ENCODE peak calls at places on chromosomes 6 and 20, in five cellular contexts. One of them, this sample, is unnamed.

GRCh38 chr6:56154076-56154475 is 93.3 kb downstream of the COL21A1 start:
- DNase-seq in thoracic aorta: no peak
- DNase-seq in GDM1: no peak
- DNase-seq in pancreas: no peak
- DNase-seq in glutamatergic neuron: no peak
- DNase-seq in this sample: no peak

GRCh38 chr6:36556281-36556680 is 9.0 kb upstream of the STK38 start:
- DNase-seq in thoracic aorta: no peak
- DNase-seq in GDM1: no peak
- DNase-seq in pancreas: no peak
- DNase-seq in glutamatergic neuron: no peak
- DNase-seq in this sample: no peak

GRCh38 chr20:34433391-34433790 is 70.3 kb downstream of the ITCH start:
- DNase-seq in thoracic aorta: no peak
- DNase-seq in GDM1: no peak
- DNase-seq in pancreas: no peak
- DNase-seq in glutamatergic neuron: no peak
- DNase-seq in this sample: no peak

GRCh38 chr6:166614171-166614583 is 12.9 kb downstream of the RPS6KA2 start:
- DNase-seq in thoracic aorta: no peak
- DNase-seq in GDM1: no peak
- DNase-seq in pancreas: no peak
- DNase-seq in glutamatergic neuron: no peak
- DNase-seq in this sample: peak

GRCh38 chr6:44967481-44967880 is 360.6 kb upstream of the RUNX2 start:
- DNase-seq in thoracic aorta: no peak
- DNase-seq in GDM1: no peak
- DNase-seq in pancreas: no peak
- DNase-seq in glutamatergic neuron: no peak
- DNase-seq in this sample: no peak

GRCh38 chr6:109867009-109867969 is 110.8 kb upstream of the GPR6 start:
- DNase-seq in thoracic aorta: no peak
- DNase-seq in GDM1: no peak
- DNase-seq in pancreas: peak
- DNase-seq in glutamatergic neuron: no peak
- DNase-seq in this sample: no peak

GRCh38 chr6:30826961-30827342 is 57.4 kb upstream of the DDR1 start:
- DNase-seq in thoracic aorta: no peak
- DNase-seq in GDM1: no peak
- DNase-seq in pancreas: no peak
- DNase-seq in glutamatergic neuron: no peak
- DNase-seq in this sample: no peak

GRCh38 chr6:91476000-91476399 is 889.1 kb upstream of the MAP3K7 start:
- DNase-seq in thoracic aorta: no peak
- DNase-seq in GDM1: peak
- DNase-seq in pancreas: no peak
- DNase-seq in glutamatergic neuron: no peak
- DNase-seq in this sample: no peak

GRCh38 chr6:158662607-158663464 is 13.0 kb downstream of the SYTL3 start:
- DNase-seq in thoracic aorta: no peak
- DNase-seq in GDM1: peak
- DNase-seq in pancreas: no peak
- DNase-seq in glutamatergic neuron: no peak
- DNase-seq in this sample: no peak

GRCh38 chr6:136343700-136344099 is 54.1 kb upstream of the BCLAF1 start:
- DNase-seq in thoracic aorta: no peak
- DNase-seq in GDM1: no peak
- DNase-seq in pancreas: no peak
- DNase-seq in glutamatergic neuron: no peak
- DNase-seq in this sample: no peak

GRCh38 chr6:116941727-116942126 is 64.7 kb downstream of the RFX6 start:
- DNase-seq in thoracic aorta: no peak
- DNase-seq in GDM1: no peak
- DNase-seq in pancreas: no peak
- DNase-seq in glutamatergic neuron: no peak
- DNase-seq in this sample: no peak

GRCh38 chr6:100001915-100002388 is 7.9 kb upstream of the MCHR2 start:
- DNase-seq in thoracic aorta: no peak
- DNase-seq in GDM1: peak
- DNase-seq in pancreas: peak
- DNase-seq in glutamatergic neuron: peak
- DNase-seq in this sample: peak

GRCh38 chr20:52219441-52219840 is 27.9 kb upstream of the ZFP64 start:
- DNase-seq in thoracic aorta: no peak
- DNase-seq in GDM1: no peak
- DNase-seq in pancreas: no peak
- DNase-seq in glutamatergic neuron: no peak
- DNase-seq in this sample: no peak

GRCh38 chr20:11473971-11474370 is 443.7 kb upstream of the BTBD3 start:
- DNase-seq in thoracic aorta: no peak
- DNase-seq in GDM1: no peak
- DNase-seq in pancreas: no peak
- DNase-seq in glutamatergic neuron: no peak
- DNase-seq in this sample: no peak

GRCh38 chr6:82268301-82268846 is 20.8 kb upstream of the IBTK start:
- DNase-seq in thoracic aorta: no peak
- DNase-seq in GDM1: no peak
- DNase-seq in pancreas: no peak
- DNase-seq in glutamatergic neuron: no peak
- DNase-seq in this sample: no peak

GRCh38 chr20:20732641-20733040 is 20.2 kb upstream of the RALGAPA2 start:
- DNase-seq in thoracic aorta: no peak
- DNase-seq in GDM1: no peak
- DNase-seq in pancreas: no peak
- DNase-seq in glutamatergic neuron: no peak
- DNase-seq in this sample: no peak

GRCh38 chr20:37901667-37902503 is 1.0 kb upstream of the VSTM2L start:
- DNase-seq in thoracic aorta: no peak
- DNase-seq in GDM1: no peak
- DNase-seq in pancreas: no peak
- DNase-seq in glutamatergic neuron: no peak
- DNase-seq in this sample: no peak

GRCh38 chr6:89970072-89970471 is 75.8 kb downstream of the GJA10 start:
- DNase-seq in thoracic aorta: no peak
- DNase-seq in GDM1: no peak
- DNase-seq in pancreas: no peak
- DNase-seq in glutamatergic neuron: peak
- DNase-seq in this sample: no peak

GRCh38 chr6:95693108-95693507 is 115.8 kb downstream of the MANEA start:
- DNase-seq in thoracic aorta: no peak
- DNase-seq in GDM1: no peak
- DNase-seq in pancreas: no peak
- DNase-seq in glutamatergic neuron: no peak
- DNase-seq in this sample: no peak

GRCh38 chr6:144036064-144036873 is 28.2 kb upstream of the PLAGL1 start:
- DNase-seq in thoracic aorta: no peak
- DNase-seq in GDM1: peak
- DNase-seq in pancreas: no peak
- DNase-seq in glutamatergic neuron: no peak
- DNase-seq in this sample: no peak

GRCh38 chr6:24926639-24927038 is 9.1 kb downstream of the RIPOR2 start:
- DNase-seq in thoracic aorta: no peak
- DNase-seq in GDM1: no peak
- DNase-seq in pancreas: no peak
- DNase-seq in glutamatergic neuron: no peak
- DNase-seq in this sample: no peak

GRCh38 chr20:10927011-10927583 is 253.3 kb upstream of the JAG1 start:
- DNase-seq in thoracic aorta: no peak
- DNase-seq in GDM1: no peak
- DNase-seq in pancreas: no peak
- DNase-seq in glutamatergic neuron: no peak
- DNase-seq in this sample: no peak

GRCh38 chr20:9838378-9839295 is at the start of gene PAK5:
- DNase-seq in thoracic aorta: peak
- DNase-seq in GDM1: no peak
- DNase-seq in pancreas: peak
- DNase-seq in glutamatergic neuron: peak
- DNase-seq in this sample: no peak

GRCh38 chr20:18639501-18639979 is 51.7 kb downstream of the DTD1 start:
- DNase-seq in thoracic aorta: no peak
- DNase-seq in GDM1: no peak
- DNase-seq in pancreas: no peak
- DNase-seq in glutamatergic neuron: no peak
- DNase-seq in this sample: no peak

GRCh38 chr20:57526067-57526884 is 1.3 kb upstream of the CTCFL start:
- DNase-seq in thoracic aorta: no peak
- DNase-seq in GDM1: no peak
- DNase-seq in pancreas: no peak
- DNase-seq in glutamatergic neuron: peak
- DNase-seq in this sample: peak

GRCh38 chr20:44142416-44142815 is 44.6 kb downstream of the JPH2 start:
- DNase-seq in thoracic aorta: no peak
- DNase-seq in GDM1: no peak
- DNase-seq in pancreas: no peak
- DNase-seq in glutamatergic neuron: no peak
- DNase-seq in this sample: no peak

GRCh38 chr20:11001767-11002540 is 328.2 kb upstream of the JAG1 start:
- DNase-seq in thoracic aorta: no peak
- DNase-seq in GDM1: no peak
- DNase-seq in pancreas: no peak
- DNase-seq in glutamatergic neuron: no peak
- DNase-seq in this sample: no peak

GRCh38 chr6:73204252-73204651 is 21.0 kb downstream of the KHDC1L start:
- DNase-seq in thoracic aorta: no peak
- DNase-seq in GDM1: no peak
- DNase-seq in pancreas: no peak
- DNase-seq in glutamatergic neuron: no peak
- DNase-seq in this sample: no peak

GRCh38 chr6:16319813-16320532 is 81.6 kb downstream of the GMPR start:
- DNase-seq in thoracic aorta: peak
- DNase-seq in GDM1: peak
- DNase-seq in pancreas: no peak
- DNase-seq in glutamatergic neuron: peak
- DNase-seq in this sample: peak

GRCh38 chr6:113630738-113631535 is 226.2 kb upstream of the MARCKS start:
- DNase-seq in thoracic aorta: no peak
- DNase-seq in GDM1: no peak
- DNase-seq in pancreas: no peak
- DNase-seq in glutamatergic neuron: no peak
- DNase-seq in this sample: peak

GRCh38 chr6:160272707-160273106 is 14.1 kb upstream of the SLC22A2 start:
- DNase-seq in thoracic aorta: no peak
- DNase-seq in GDM1: no peak
- DNase-seq in pancreas: no peak
- DNase-seq in glutamatergic neuron: no peak
- DNase-seq in this sample: no peak

GRCh38 chr6:38767555-38767954 is 52.4 kb downstream of the DNAH8 start:
- DNase-seq in thoracic aorta: no peak
- DNase-seq in GDM1: no peak
- DNase-seq in pancreas: no peak
- DNase-seq in glutamatergic neuron: no peak
- DNase-seq in this sample: no peak

GRCh38 chr6:98716341-98716740 is 118.0 kb upstream of the POU3F2 start:
- DNase-seq in thoracic aorta: no peak
- DNase-seq in GDM1: no peak
- DNase-seq in pancreas: no peak
- DNase-seq in glutamatergic neuron: peak
- DNase-seq in this sample: no peak

GRCh38 chr6:30840922-30841643 is 43.2 kb upstream of the DDR1 start:
- DNase-seq in thoracic aorta: no peak
- DNase-seq in GDM1: no peak
- DNase-seq in pancreas: no peak
- DNase-seq in glutamatergic neuron: no peak
- DNase-seq in this sample: no peak

GRCh38 chr20:12255571-12255970 is 337.9 kb downstream of the BTBD3 start:
- DNase-seq in thoracic aorta: no peak
- DNase-seq in GDM1: no peak
- DNase-seq in pancreas: no peak
- DNase-seq in glutamatergic neuron: no peak
- DNase-seq in this sample: no peak

GRCh38 chr6:154314084-154314483 is 42.5 kb downstream of the IPCEF1 start:
- DNase-seq in thoracic aorta: no peak
- DNase-seq in GDM1: no peak
- DNase-seq in pancreas: no peak
- DNase-seq in glutamatergic neuron: no peak
- DNase-seq in this sample: no peak

GRCh38 chr6:17900011-17900410 is 87.4 kb downstream of the KIF13A start:
- DNase-seq in thoracic aorta: no peak
- DNase-seq in GDM1: no peak
- DNase-seq in pancreas: no peak
- DNase-seq in glutamatergic neuron: no peak
- DNase-seq in this sample: no peak

GRCh38 chr6:29946787-29947186 is 4.5 kb downstream of the HLA-A start:
- DNase-seq in thoracic aorta: no peak
- DNase-seq in GDM1: no peak
- DNase-seq in pancreas: no peak
- DNase-seq in glutamatergic neuron: no peak
- DNase-seq in this sample: no peak